ENCODE peak calls at places on chromosomes 2 and 18, in ten cellular contexts. A is NCI-H1417; F is body of pancreas; T is mesendoderm; Z is activated CD4-positive, alpha-beta T cell treated with anti-CD3 and anti-CD28 coated beads, Interleukin-2, amount 50 U/mL, for 1 hour; O is HEK293T; Y is stimulated activated naive CD4-positive, alpha-beta T cell; M is HTR-8/SVneo; D is CD8-positive, alpha-beta T cell; L is hippocampal formation. I is an unnamed sample.

GRCh38 chr2:170917957-170918356 is 11.1 kb upstream of the GORASP2 start:
- DNase-seq in A (no peak), F (no peak), T (peak; percentile 77), Z (no peak), O (no peak), Y (no peak), M (no peak), D (no peak), L (no peak), I (no peak)

GRCh38 chr2:233075966-233076339 is 15.8 kb downstream of the INPP5D start:
- DNase-seq in A (no peak), F (no peak), T (peak; percentile 62), Z (no peak), O (no peak), Y (peak; percentile 70), M (no peak), D (peak; percentile 58), L (no peak), I (no peak)

GRCh38 chr18:68699043-68699442 is 15.9 kb downstream of the TMX3 start:
- DNase-seq in A (no peak), F (no peak), T (no peak), Z (no peak), O (no peak), Y (no peak), M (no peak), D (no peak), L (no peak), I (no peak)

GRCh38 chr2:128302011-128302743 is 16.5 kb downstream of the HS6ST1 start:
- DNase-seq in A (peak; percentile 4), F (no peak), T (no peak), Z (no peak), O (no peak), Y (no peak), M (no peak), D (no peak), L (no peak), I (no peak)

GRCh38 chr2:134287323-134287722 is 33.5 kb downstream of the MGAT5 start:
- DNase-seq in A (no peak), F (no peak), T (no peak), Z (no peak), O (no peak), Y (no peak), M (no peak), D (no peak), L (no peak), I (no peak)

GRCh38 chr2:210503622-210504300 is 27.2 kb upstream of the LANCL1 start:
- DNase-seq in A (no peak), F (no peak), T (no peak), Z (no peak), O (no peak), Y (no peak), M (no peak), D (no peak), L (peak; percentile 73), I (no peak)

GRCh38 chr2:120983344-120983743 is 247.7 kb downstream of the GLI2 start:
- DNase-seq in A (peak; percentile 29), F (no peak), T (no peak), Z (no peak), O (no peak), Y (no peak), M (no peak), D (no peak), L (peak; percentile 3), I (no peak)

GRCh38 chr18:59556265-59556664 is 141.0 kb downstream of the CCBE1 start:
- DNase-seq in A (peak; percentile 92), F (no peak), T (no peak), Z (no peak), O (no peak), Y (no peak), M (no peak), D (no peak), L (no peak), I (no peak)

GRCh38 chr2:17934721-17935120 is 56.3 kb downstream of the KCNS3 start:
- DNase-seq in A (no peak), F (no peak), T (no peak), Z (no peak), O (no peak), Y (no peak), M (no peak), D (no peak), L (no peak), I (no peak)

GRCh38 chr2:37602040-37602439 is 69.4 kb downstream of the CDC42EP3 start:
- DNase-seq in A (no peak), F (no peak), T (no peak), Z (no peak), O (no peak), Y (no peak), M (no peak), D (no peak), L (no peak), I (no peak)

GRCh38 chr2:38127277-38127676 is 51.3 kb upstream of the CYP1B1 start:
- DNase-seq in A (no peak), F (no peak), T (no peak), Z (no peak), O (no peak), Y (no peak), M (no peak), D (no peak), L (no peak), I (no peak)

GRCh38 chr2:126634273-126634861 is 21.6 kb upstream of the GYPC start:
- DNase-seq in A (peak; percentile 12), F (no peak), T (peak; percentile 42), Z (peak; percentile 19), O (peak; percentile 47), Y (peak; percentile 7), M (no peak), D (no peak), L (no peak), I (no peak)